ENCODE peak calls at places on chromosomes 7 and 10, in six cellular contexts. One of them, this sample, is unnamed.

GRCh38 chr10:88456730-88457129 is 126.4 kb downstream of the RNLS start:
- DNase-seq in ureter: no peak
- DNase-seq in AML-193: peak; percentile 32
- DNase-seq in uterus: no peak
- DNase-seq in Peyer's patch: no peak
- DNase-seq in dorsolateral prefrontal cortex: no peak
- DNase-seq in this sample: no peak

GRCh38 chr10:64813391-64813790 is 1292.2 kb downstream of the REEP3 start:
- DNase-seq in ureter: no peak
- DNase-seq in AML-193: no peak
- DNase-seq in uterus: no peak
- DNase-seq in Peyer's patch: no peak
- DNase-seq in dorsolateral prefrontal cortex: no peak
- DNase-seq in this sample: no peak

GRCh38 chr7:28102778-28103177 is 77.8 kb downstream of the JAZF1 start:
- DNase-seq in ureter: no peak
- DNase-seq in AML-193: no peak
- DNase-seq in uterus: peak; percentile 55
- DNase-seq in Peyer's patch: no peak
- DNase-seq in dorsolateral prefrontal cortex: no peak
- DNase-seq in this sample: no peak

GRCh38 chr7:99314504-99314903 is 11.2 kb upstream of the ARPC1A start:
- DNase-seq in ureter: no peak
- DNase-seq in AML-193: no peak
- DNase-seq in uterus: no peak
- DNase-seq in Peyer's patch: peak; percentile 70
- DNase-seq in dorsolateral prefrontal cortex: no peak
- DNase-seq in this sample: no peak

GRCh38 chr10:14414901-14415300 is 84.2 kb upstream of the FRMD4A start:
- DNase-seq in ureter: no peak
- DNase-seq in AML-193: no peak
- DNase-seq in uterus: no peak
- DNase-seq in Peyer's patch: no peak
- DNase-seq in dorsolateral prefrontal cortex: no peak
- DNase-seq in this sample: no peak

GRCh38 chr10:48638739-48639527 is 34.1 kb upstream of the ARHGAP22 start:
- DNase-seq in ureter: no peak
- DNase-seq in AML-193: no peak
- DNase-seq in uterus: no peak
- DNase-seq in Peyer's patch: no peak
- DNase-seq in dorsolateral prefrontal cortex: no peak
- DNase-seq in this sample: no peak

GRCh38 chr10:24307696-24308476 is 98.9 kb downstream of the KIAA1217 start:
- DNase-seq in ureter: no peak
- DNase-seq in AML-193: no peak
- DNase-seq in uterus: no peak
- DNase-seq in Peyer's patch: no peak
- DNase-seq in dorsolateral prefrontal cortex: no peak
- DNase-seq in this sample: no peak

GRCh38 chr10:109959571-109960145 is 36.3 kb upstream of the XPNPEP1 start:
- DNase-seq in ureter: no peak
- DNase-seq in AML-193: no peak
- DNase-seq in uterus: no peak
- DNase-seq in Peyer's patch: no peak
- DNase-seq in dorsolateral prefrontal cortex: no peak
- DNase-seq in this sample: no peak

GRCh38 chr10:99296605-99297004 is 32.6 kb upstream of the CNNM1 start:
- DNase-seq in ureter: no peak
- DNase-seq in AML-193: no peak
- DNase-seq in uterus: no peak
- DNase-seq in Peyer's patch: no peak
- DNase-seq in dorsolateral prefrontal cortex: peak; percentile 29
- DNase-seq in this sample: no peak

GRCh38 chr10:28432210-28432676 is 100.7 kb upstream of the WAC start:
- DNase-seq in ureter: peak; percentile 60
- DNase-seq in AML-193: peak; percentile 72
- DNase-seq in uterus: peak; percentile 23
- DNase-seq in Peyer's patch: peak; percentile 62
- DNase-seq in dorsolateral prefrontal cortex: peak; percentile 67
- DNase-seq in this sample: peak; percentile 62

GRCh38 chr7:7522421-7522820 is 13.3 kb downstream of the COL28A1 start:
- DNase-seq in ureter: no peak
- DNase-seq in AML-193: no peak
- DNase-seq in uterus: no peak
- DNase-seq in Peyer's patch: no peak
- DNase-seq in dorsolateral prefrontal cortex: no peak
- DNase-seq in this sample: no peak

GRCh38 chr10:130018730-130019185 is 54.7 kb upstream of the EBF3 start:
- DNase-seq in ureter: no peak
- DNase-seq in AML-193: no peak
- DNase-seq in uterus: no peak
- DNase-seq in Peyer's patch: peak; percentile 35
- DNase-seq in dorsolateral prefrontal cortex: no peak
- DNase-seq in this sample: no peak

GRCh38 chr10:34102237-34102673 is 712.8 kb downstream of the PARD3 start:
- DNase-seq in ureter: peak; percentile 75
- DNase-seq in AML-193: no peak
- DNase-seq in uterus: peak; percentile 89
- DNase-seq in Peyer's patch: peak; percentile 53
- DNase-seq in dorsolateral prefrontal cortex: no peak
- DNase-seq in this sample: peak; percentile 77

GRCh38 chr10:84158061-84158460 is 15.5 kb upstream of the GPR15LG start:
- DNase-seq in ureter: no peak
- DNase-seq in AML-193: no peak
- DNase-seq in uterus: no peak
- DNase-seq in Peyer's patch: no peak
- DNase-seq in dorsolateral prefrontal cortex: no peak
- DNase-seq in this sample: no peak